ENCODE peak calls at places on chromosomes 16 and 17, in nine cellular contexts. One of them, this sample, is unnamed.

GRCh38 chr16:57264950-57265371 is 19.5 kb downstream of the PLLP start:
- DNase-seq in RWPE1: no peak
- DNase-seq in GM20000: no peak
- DNase-seq in epithelial cell of esophagus: peak
- DNase-seq in MM.1S: no peak
- DNase-seq in sigmoid colon: peak
- DNase-seq in AG04450: no peak
- DNase-seq in IMR-90: no peak
- DNase-seq in brain microvascular endothelial cell: no peak
- DNase-seq in this sample: no peak

GRCh38 chr17:17416007-17416399 is 60.8 kb upstream of the MED9 start:
- DNase-seq in RWPE1: peak
- DNase-seq in GM20000: peak
- DNase-seq in epithelial cell of esophagus: peak
- DNase-seq in MM.1S: peak
- DNase-seq in sigmoid colon: peak
- DNase-seq in AG04450: no peak
- DNase-seq in IMR-90: peak
- DNase-seq in brain microvascular endothelial cell: peak
- DNase-seq in this sample: no peak

GRCh38 chr16:10150906-10151305 is 31.3 kb downstream of the GRIN2A start:
- DNase-seq in RWPE1: no peak
- DNase-seq in GM20000: no peak
- DNase-seq in epithelial cell of esophagus: no peak
- DNase-seq in MM.1S: no peak
- DNase-seq in sigmoid colon: no peak
- DNase-seq in AG04450: no peak
- DNase-seq in IMR-90: no peak
- DNase-seq in brain microvascular endothelial cell: no peak
- DNase-seq in this sample: no peak

GRCh38 chr16:10980811-10981210 is 36.4 kb downstream of the CLEC16A start:
- DNase-seq in RWPE1: no peak
- DNase-seq in GM20000: no peak
- DNase-seq in epithelial cell of esophagus: no peak
- DNase-seq in MM.1S: no peak
- DNase-seq in sigmoid colon: no peak
- DNase-seq in AG04450: no peak
- DNase-seq in IMR-90: no peak
- DNase-seq in brain microvascular endothelial cell: no peak
- DNase-seq in this sample: no peak

GRCh38 chr16:72203401-72203800 is 31.4 kb upstream of the PMFBP1 start:
- DNase-seq in RWPE1: peak
- DNase-seq in GM20000: peak
- DNase-seq in epithelial cell of esophagus: peak
- DNase-seq in MM.1S: peak
- DNase-seq in sigmoid colon: no peak
- DNase-seq in AG04450: no peak
- DNase-seq in IMR-90: peak
- DNase-seq in brain microvascular endothelial cell: peak
- DNase-seq in this sample: no peak

GRCh38 chr17:16027708-16028584 is 28.3 kb downstream of the TTC19 start:
- DNase-seq in RWPE1: peak
- DNase-seq in GM20000: peak
- DNase-seq in epithelial cell of esophagus: peak
- DNase-seq in MM.1S: no peak
- DNase-seq in sigmoid colon: no peak
- DNase-seq in AG04450: peak
- DNase-seq in IMR-90: peak
- DNase-seq in brain microvascular endothelial cell: peak
- DNase-seq in this sample: no peak

GRCh38 chr16:88593910-88594309 is 23.7 kb downstream of the ZC3H18 start:
- DNase-seq in RWPE1: no peak
- DNase-seq in GM20000: no peak
- DNase-seq in epithelial cell of esophagus: no peak
- DNase-seq in MM.1S: no peak
- DNase-seq in sigmoid colon: no peak
- DNase-seq in AG04450: no peak
- DNase-seq in IMR-90: no peak
- DNase-seq in brain microvascular endothelial cell: no peak
- DNase-seq in this sample: no peak

GRCh38 chr17:44956998-44957981 is 9.7 kb upstream of the KIF18B start:
- DNase-seq in RWPE1: no peak
- DNase-seq in GM20000: no peak
- DNase-seq in epithelial cell of esophagus: no peak
- DNase-seq in MM.1S: no peak
- DNase-seq in sigmoid colon: peak
- DNase-seq in AG04450: no peak
- DNase-seq in IMR-90: no peak
- DNase-seq in brain microvascular endothelial cell: no peak
- DNase-seq in this sample: no peak

GRCh38 chr17:64174686-64175456 is 44.9 kb upstream of the ERN1 start:
- DNase-seq in RWPE1: no peak
- DNase-seq in GM20000: no peak
- DNase-seq in epithelial cell of esophagus: peak
- DNase-seq in MM.1S: no peak
- DNase-seq in sigmoid colon: no peak
- DNase-seq in AG04450: no peak
- DNase-seq in IMR-90: peak
- DNase-seq in brain microvascular endothelial cell: peak
- DNase-seq in this sample: no peak

GRCh38 chr17:77282524-77283515 is 142.1 kb downstream of the SEC14L1 start:
- DNase-seq in RWPE1: no peak
- DNase-seq in GM20000: peak
- DNase-seq in epithelial cell of esophagus: no peak
- DNase-seq in MM.1S: no peak
- DNase-seq in sigmoid colon: peak
- DNase-seq in AG04450: no peak
- DNase-seq in IMR-90: peak
- DNase-seq in brain microvascular endothelial cell: no peak
- DNase-seq in this sample: no peak

GRCh38 chr16:31868701-31869167 is 4.9 kb upstream of the ZNF267 start:
- DNase-seq in RWPE1: peak
- DNase-seq in GM20000: peak
- DNase-seq in epithelial cell of esophagus: peak
- DNase-seq in MM.1S: peak
- DNase-seq in sigmoid colon: peak
- DNase-seq in AG04450: peak
- DNase-seq in IMR-90: peak
- DNase-seq in brain microvascular endothelial cell: peak
- DNase-seq in this sample: peak
- TF ChIP-seq CTCF in RWPE1: peak
- TF ChIP-seq CTCF in GM20000: peak
- TF ChIP-seq CTCF in epithelial cell of esophagus: peak
- TF ChIP-seq CTCF in MM.1S: peak
- TF ChIP-seq CTCF in sigmoid colon: peak
- TF ChIP-seq CTCF in AG04450: peak
- TF ChIP-seq CTCF in IMR-90: peak
- TF ChIP-seq CTCF in brain microvascular endothelial cell: peak
- TF ChIP-seq CTCF in this sample: peak

GRCh38 chr16:17130733-17131132 is 340.0 kb downstream of the XYLT1 start:
- DNase-seq in RWPE1: no peak
- DNase-seq in GM20000: no peak
- DNase-seq in epithelial cell of esophagus: no peak
- DNase-seq in MM.1S: peak
- DNase-seq in sigmoid colon: no peak
- DNase-seq in AG04450: no peak
- DNase-seq in IMR-90: no peak
- DNase-seq in brain microvascular endothelial cell: no peak
- DNase-seq in this sample: no peak

GRCh38 chr16:17134586-17134985 is 336.2 kb downstream of the XYLT1 start:
- DNase-seq in RWPE1: no peak
- DNase-seq in GM20000: peak
- DNase-seq in epithelial cell of esophagus: no peak
- DNase-seq in MM.1S: peak
- DNase-seq in sigmoid colon: no peak
- DNase-seq in AG04450: no peak
- DNase-seq in IMR-90: no peak
- DNase-seq in brain microvascular endothelial cell: no peak
- DNase-seq in this sample: no peak

GRCh38 chr16:17129971-17130370 is 340.8 kb downstream of the XYLT1 start:
- DNase-seq in RWPE1: no peak
- DNase-seq in GM20000: no peak
- DNase-seq in epithelial cell of esophagus: no peak
- DNase-seq in MM.1S: no peak
- DNase-seq in sigmoid colon: no peak
- DNase-seq in AG04450: no peak
- DNase-seq in IMR-90: no peak
- DNase-seq in brain microvascular endothelial cell: no peak
- DNase-seq in this sample: no peak

GRCh38 chr16:17133851-17134250 is 336.9 kb downstream of the XYLT1 start:
- DNase-seq in RWPE1: no peak
- DNase-seq in GM20000: no peak
- DNase-seq in epithelial cell of esophagus: no peak
- DNase-seq in MM.1S: no peak
- DNase-seq in sigmoid colon: no peak
- DNase-seq in AG04450: no peak
- DNase-seq in IMR-90: no peak
- DNase-seq in brain microvascular endothelial cell: no peak
- DNase-seq in this sample: no peak

DNA sequence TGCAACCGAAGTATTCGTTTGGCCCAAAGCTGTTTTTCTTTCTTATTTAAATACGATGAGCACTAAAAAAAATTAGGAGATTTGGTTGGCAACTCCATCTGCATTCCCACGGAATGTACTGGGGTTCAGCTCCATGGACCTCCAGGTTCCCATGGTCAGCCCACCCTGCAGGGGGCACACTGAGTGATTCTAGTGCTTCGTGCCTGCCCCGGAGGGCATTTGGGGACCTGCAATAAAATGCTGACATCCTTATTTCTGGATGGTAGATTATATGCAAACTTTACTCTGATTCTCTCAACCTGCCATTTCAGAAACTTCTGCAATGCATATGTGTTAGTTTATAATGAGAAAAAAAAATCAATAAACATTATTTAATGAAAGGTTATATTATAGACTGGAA is 339.4 kb downstream of the XYLT1 start:
- DNase-seq in RWPE1: no peak
- DNase-seq in GM20000: no peak
- DNase-seq in epithelial cell of esophagus: no peak
- DNase-seq in MM.1S: no peak
- DNase-seq in sigmoid colon: no peak
- DNase-seq in AG04450: no peak
- DNase-seq in IMR-90: no peak
- DNase-seq in brain microvascular endothelial cell: no peak
- DNase-seq in this sample: no peak
- TF ChIP-seq CTCF in RWPE1: no peak
- TF ChIP-seq CTCF in GM20000: no peak
- TF ChIP-seq CTCF in epithelial cell of esophagus: no peak
- TF ChIP-seq CTCF in MM.1S: no peak
- TF ChIP-seq CTCF in sigmoid colon: no peak
- TF ChIP-seq CTCF in AG04450: peak
- TF ChIP-seq CTCF in IMR-90: no peak
- TF ChIP-seq CTCF in brain microvascular endothelial cell: no peak
- TF ChIP-seq CTCF in this sample: peak

GRCh38 chr17:81302324-81302723 is 7.2 kb upstream of the SLC38A10 start:
- DNase-seq in RWPE1: no peak
- DNase-seq in GM20000: no peak
- DNase-seq in epithelial cell of esophagus: no peak
- DNase-seq in MM.1S: no peak
- DNase-seq in sigmoid colon: no peak
- DNase-seq in AG04450: no peak
- DNase-seq in IMR-90: no peak
- DNase-seq in brain microvascular endothelial cell: no peak
- DNase-seq in this sample: no peak

GRCh38 chr17:81304196-81305015 is 9.3 kb upstream of the SLC38A10 start:
- DNase-seq in RWPE1: no peak
- DNase-seq in GM20000: no peak
- DNase-seq in epithelial cell of esophagus: no peak
- DNase-seq in MM.1S: no peak
- DNase-seq in sigmoid colon: no peak
- DNase-seq in AG04450: no peak
- DNase-seq in IMR-90: no peak
- DNase-seq in brain microvascular endothelial cell: no peak
- DNase-seq in this sample: no peak

GRCh38 chr17:81303385-81303784 is 8.3 kb upstream of the SLC38A10 start:
- DNase-seq in RWPE1: no peak
- DNase-seq in GM20000: no peak
- DNase-seq in epithelial cell of esophagus: no peak
- DNase-seq in MM.1S: no peak
- DNase-seq in sigmoid colon: no peak
- DNase-seq in AG04450: no peak
- DNase-seq in IMR-90: no peak
- DNase-seq in brain microvascular endothelial cell: no peak
- DNase-seq in this sample: no peak

GRCh38 chr17:81301195-81302144 is 6.4 kb upstream of the SLC38A10 start:
- DNase-seq in RWPE1: peak
- DNase-seq in GM20000: no peak
- DNase-seq in epithelial cell of esophagus: no peak
- DNase-seq in MM.1S: no peak
- DNase-seq in sigmoid colon: no peak
- DNase-seq in AG04450: no peak
- DNase-seq in IMR-90: no peak
- DNase-seq in brain microvascular endothelial cell: no peak
- DNase-seq in this sample: no peak

GRCh38 chr17:81302861-81303326 is 7.8 kb upstream of the SLC38A10 start:
- DNase-seq in RWPE1: no peak
- DNase-seq in GM20000: no peak
- DNase-seq in epithelial cell of esophagus: no peak
- DNase-seq in MM.1S: no peak
- DNase-seq in sigmoid colon: no peak
- DNase-seq in AG04450: no peak
- DNase-seq in IMR-90: no peak
- DNase-seq in brain microvascular endothelial cell: no peak
- DNase-seq in this sample: no peak
- TF ChIP-seq CTCF in RWPE1: no peak
- TF ChIP-seq CTCF in GM20000: no peak
- TF ChIP-seq CTCF in epithelial cell of esophagus: no peak
- TF ChIP-seq CTCF in MM.1S: no peak
- TF ChIP-seq CTCF in sigmoid colon: no peak
- TF ChIP-seq CTCF in AG04450: no peak
- TF ChIP-seq CTCF in IMR-90: no peak
- TF ChIP-seq CTCF in brain microvascular endothelial cell: peak
- TF ChIP-seq CTCF in this sample: peak

DNA sequence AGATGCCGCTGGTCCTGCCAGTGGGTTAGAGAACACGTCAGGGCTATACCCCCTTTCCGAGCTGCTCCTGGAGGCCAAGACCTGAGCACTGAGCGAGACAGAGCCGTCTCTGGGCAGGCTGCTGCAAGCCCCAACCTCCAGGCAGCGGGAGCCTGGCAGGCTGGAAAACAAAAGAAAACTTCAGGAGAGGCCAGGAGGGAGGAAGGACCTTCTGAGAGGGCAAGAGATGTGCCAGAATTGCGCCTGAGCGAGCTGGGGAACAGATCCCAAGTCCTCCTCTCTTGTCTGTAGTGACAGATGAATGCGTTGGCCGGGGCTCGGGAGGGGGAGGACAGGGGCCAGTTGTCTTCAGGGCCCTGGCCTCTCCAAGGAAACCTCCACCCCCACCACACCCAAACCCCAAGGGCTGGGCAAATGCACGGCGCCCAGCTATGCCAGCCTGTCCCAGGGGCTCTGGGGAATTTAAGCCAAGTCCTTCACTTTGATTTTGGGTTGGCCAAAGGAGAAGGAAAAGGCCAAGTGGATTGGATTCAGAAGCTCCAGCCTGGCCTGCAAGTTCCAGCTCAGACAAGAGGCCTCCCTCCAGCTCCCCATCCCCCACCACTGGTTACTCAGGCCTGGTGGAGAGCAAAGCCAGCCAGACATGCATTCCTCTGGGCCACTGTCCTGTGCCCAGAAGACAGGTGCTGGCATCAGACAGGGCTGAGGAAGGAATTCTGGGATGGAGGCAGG is 18.1 kb downstream of the SDK2 start:
- DNase-seq in RWPE1: peak
- DNase-seq in GM20000: no peak
- DNase-seq in epithelial cell of esophagus: peak
- DNase-seq in MM.1S: no peak
- DNase-seq in sigmoid colon: no peak
- DNase-seq in AG04450: no peak
- DNase-seq in IMR-90: no peak
- DNase-seq in brain microvascular endothelial cell: no peak
- DNase-seq in this sample: no peak
- TF ChIP-seq CTCF in RWPE1: no peak
- TF ChIP-seq CTCF in GM20000: no peak
- TF ChIP-seq CTCF in epithelial cell of esophagus: no peak
- TF ChIP-seq CTCF in MM.1S: no peak
- TF ChIP-seq CTCF in sigmoid colon: no peak
- TF ChIP-seq CTCF in AG04450: no peak
- TF ChIP-seq CTCF in IMR-90: no peak
- TF ChIP-seq CTCF in brain microvascular endothelial cell: no peak
- TF ChIP-seq CTCF in this sample: no peak